ENCODE peak calls at places on chromosomes 11 and 22, in eight cellular contexts. W is PC-3, Z is prostate gland, C is SJSA1, G is fibroblast of lung, O is SK-N-MC, X is IMR-90, E is heart left ventricle. R is an unnamed sample.

GRCh38 chr22:36334081-36334831 is 53.5 kb downstream of the MYH9 start:
- DNase-seq in W (no peak), Z (peak), C (no peak), G (no peak), O (no peak), X (no peak), E (no peak), R (no peak)

GRCh38 chr22:47129902-47130301 is 367.5 kb downstream of the TBC1D22A start:
- DNase-seq in W (peak), Z (peak), C (no peak), G (no peak), O (no peak), X (no peak), E (no peak), R (peak)

GRCh38 chr11:10322830-10323792 is 18.2 kb downstream of the ADM start:
- DNase-seq in W (peak), Z (peak), C (peak), G (peak), O (peak), X (peak), E (peak), R (no peak)

GRCh38 chr22:39348909-39349505 is 784 bp upstream of the SYNGR1 start:
- DNase-seq in W (no peak), Z (no peak), C (no peak), G (no peak), O (no peak), X (no peak), E (no peak), R (no peak)

GRCh38 chr11:134252539-134253188 is 488 bp downstream of the THYN1 start:
- DNase-seq in W (peak), Z (no peak), C (no peak), G (no peak), O (no peak), X (peak), E (peak), R (no peak)

GRCh38 chr11:115080923-115081322 is 402.6 kb downstream of the NXPE2 start:
- DNase-seq in W (no peak), Z (no peak), C (no peak), G (no peak), O (no peak), X (no peak), E (no peak), R (no peak)

GRCh38 chr11:112310414-112310813 is 49.8 kb upstream of the PLET1 start:
- DNase-seq in W (peak), Z (no peak), C (no peak), G (no peak), O (no peak), X (peak), E (no peak), R (peak)

GRCh38 chr22:28905433-28905832 is 22.1 kb downstream of the ZNRF3 start:
- DNase-seq in W (no peak), Z (no peak), C (no peak), G (no peak), O (no peak), X (no peak), E (no peak), R (no peak)

GRCh38 chr11:33402066-33402465 is 144.9 kb downstream of the HIPK3 start:
- DNase-seq in W (no peak), Z (no peak), C (no peak), G (no peak), O (no peak), X (no peak), E (no peak), R (no peak)

GRCh38 chr22:29330291-29330690 is 14.8 kb upstream of the RASL10A start:
- DNase-seq in W (no peak), Z (no peak), C (no peak), G (no peak), O (no peak), X (no peak), E (no peak), R (no peak)

GRCh38 chr11:27201454-27202302 is 161.1 kb downstream of the BBOX1 start:
- DNase-seq in W (peak), Z (peak), C (peak), G (peak), O (peak), X (peak), E (peak), R (peak)

GRCh38 chr11:94494200-94494545 is 389 bp downstream of the ANKRD49 start:
- DNase-seq in W (peak), Z (no peak), C (no peak), G (no peak), O (no peak), X (no peak), E (no peak), R (no peak)

GRCh38 chr11:61971177-61972111 is 4.0 kb upstream of the FTH1 start:
- DNase-seq in W (peak), Z (peak), C (peak), G (peak), O (peak), X (peak), E (peak), R (peak)

GRCh38 chr22:25709758-25710157 is 32.2 kb upstream of the MYO18B start:
- DNase-seq in W (no peak), Z (no peak), C (no peak), G (no peak), O (no peak), X (no peak), E (no peak), R (no peak)

GRCh38 chr11:115644846-115645245 is 140.6 kb upstream of the CADM1 start:
- DNase-seq in W (no peak), Z (no peak), C (no peak), G (peak), O (no peak), X (peak), E (no peak), R (no peak)

GRCh38 chr22:30421695-30422480 is 3.7 kb upstream of the MTFP1 start:
- DNase-seq in W (peak), Z (no peak), C (no peak), G (no peak), O (no peak), X (no peak), E (no peak), R (no peak)

GRCh38 chr22:21022955-21023614 is 8.1 kb downstream of the P2RX6 start:
- DNase-seq in W (no peak), Z (no peak), C (no peak), G (no peak), O (no peak), X (no peak), E (no peak), R (no peak)

GRCh38 chr11:133708547-133709051 is 136.7 kb downstream of the SPATA19 start:
- DNase-seq in W (no peak), Z (no peak), C (no peak), G (no peak), O (no peak), X (no peak), E (no peak), R (no peak)

GRCh38 chr11:14620027-14620511 is 23.5 kb upstream of the PDE3B start:
- DNase-seq in W (no peak), Z (no peak), C (no peak), G (peak), O (no peak), X (no peak), E (no peak), R (no peak)
- H3K27ac ChIP-seq in W (no peak), Z (peak), C (no peak), G (no peak), O (no peak), X (no peak), E (no peak), R (no peak)

GRCh38 chr22:43000441-43001175 is 14.3 kb downstream of the PACSIN2 start:
- DNase-seq in W (peak), Z (no peak), C (no peak), G (peak), O (no peak), X (peak), E (no peak), R (no peak)
- H3K27ac ChIP-seq in W (no peak), Z (peak), C (peak), G (peak), O (no peak), X (peak), E (no peak), R (no peak)

GRCh38 chr22:50473855-50474671 is 772 bp downstream of the SBF1 start:
- DNase-seq in W (peak), Z (no peak), C (peak), G (peak), O (no peak), X (peak), E (no peak), R (no peak)

GRCh38 chr22:50475652-50476002 is 792 bp upstream of the SBF1 start:
- DNase-seq in W (no peak), Z (no peak), C (no peak), G (no peak), O (no peak), X (no peak), E (no peak), R (no peak)

GRCh38 chr22:50476819-50477344 is 2.0 kb upstream of the SBF1 start:
- DNase-seq in W (no peak), Z (no peak), C (no peak), G (no peak), O (no peak), X (no peak), E (no peak), R (no peak)

GRCh38 chr22:50473088-50473487 is 1.7 kb downstream of the SBF1 start:
- DNase-seq in W (peak), Z (no peak), C (no peak), G (no peak), O (no peak), X (no peak), E (no peak), R (no peak)

DNA sequence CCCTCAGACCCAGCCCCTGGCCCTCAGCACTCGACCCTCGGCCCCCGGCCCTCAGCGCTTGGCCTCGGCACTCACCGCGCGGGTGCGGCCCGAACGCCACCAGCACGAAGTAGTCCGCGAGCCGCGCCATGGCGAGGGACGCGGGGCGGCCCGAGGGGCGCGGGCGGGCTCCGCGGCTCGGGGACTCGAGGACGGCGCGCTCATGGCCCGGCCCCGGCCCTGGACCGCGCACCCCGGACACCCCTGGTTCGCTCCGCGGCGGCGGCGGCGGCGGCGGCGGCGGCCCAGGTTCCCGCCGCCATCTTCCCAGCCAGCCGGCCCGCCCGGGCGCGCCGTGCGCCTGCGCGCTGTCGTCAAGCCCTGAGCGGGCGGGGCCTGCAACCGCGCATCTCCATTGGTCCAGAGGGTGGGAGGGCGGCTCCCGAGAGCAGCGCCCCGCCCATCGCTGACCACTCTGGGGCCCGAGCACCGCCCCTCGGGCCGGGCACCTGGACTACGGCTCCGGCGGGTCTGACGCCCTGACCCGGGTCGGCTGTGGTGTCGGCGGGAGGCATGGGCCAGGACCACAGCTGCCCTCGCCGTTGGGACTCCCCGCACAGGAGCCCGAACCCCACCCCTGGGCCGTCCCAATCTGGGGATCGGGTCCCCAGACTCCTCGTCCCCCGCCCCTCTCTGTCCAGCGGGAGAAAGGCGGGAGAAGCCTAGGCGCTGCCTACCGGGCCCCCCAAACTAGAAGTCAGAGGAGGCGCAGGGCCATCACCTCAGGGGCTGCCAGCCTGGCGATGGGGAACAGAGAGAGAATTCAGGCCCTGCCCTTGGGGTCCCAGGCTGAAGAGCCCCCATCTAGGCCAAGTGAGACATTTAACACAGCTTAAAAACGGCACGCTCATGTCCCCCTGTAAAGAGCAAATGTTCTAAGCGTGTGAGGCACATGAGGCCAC is at the start of gene SBF1:
- DNase-seq in W (peak), Z (peak), C (peak), G (peak), O (no peak), X (peak), E (peak), R (peak)
- H3K27ac ChIP-seq in W (no peak), Z (peak), C (peak), G (peak), O (peak), X (peak), E (peak), R (peak)

DNA sequence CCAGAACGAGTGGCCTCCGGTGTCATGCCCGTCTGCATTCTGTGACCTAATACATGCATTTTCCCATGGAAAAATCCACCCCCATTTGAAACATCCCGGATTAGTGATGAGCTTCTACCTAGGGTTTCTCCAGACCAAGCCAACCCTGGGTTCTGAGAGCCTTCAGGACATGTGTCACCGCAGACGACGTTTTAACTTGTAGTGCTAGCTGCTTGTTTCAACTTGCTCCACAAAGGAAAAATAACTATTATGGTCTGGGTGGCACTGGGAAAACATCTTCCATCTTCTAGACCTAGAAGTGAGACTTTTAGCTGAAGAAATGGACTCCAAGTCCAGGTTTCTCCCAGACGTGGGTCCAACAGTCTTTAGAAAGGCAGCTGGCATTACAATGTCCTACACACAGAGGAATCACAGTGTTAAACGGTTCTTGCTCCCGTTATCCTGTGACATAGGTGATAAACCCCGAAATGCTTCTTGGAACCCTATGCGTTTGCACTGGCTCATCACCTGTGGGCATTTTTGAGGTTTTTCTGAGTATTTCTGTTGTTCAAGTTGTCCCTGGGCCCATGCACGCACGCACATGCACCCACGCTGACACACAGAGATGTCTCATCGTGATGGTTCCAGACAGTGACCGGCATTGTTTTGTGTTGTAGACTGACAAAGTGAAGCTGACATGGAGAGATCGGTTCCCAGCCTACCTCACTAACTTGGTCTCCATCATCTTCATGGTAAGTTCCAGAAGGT is 46.6 kb upstream of the FADD start:
- DNase-seq in W (no peak), Z (peak), C (no peak), G (no peak), O (no peak), X (no peak), E (no peak), R (peak)
- H3K27ac ChIP-seq in W (no peak), Z (no peak), C (no peak), G (no peak), O (no peak), X (no peak), E (no peak), R (peak)

GRCh38 chr11:117706322-117706814 is 90.6 kb downstream of the DSCAML1 start:
- DNase-seq in W (no peak), Z (no peak), C (no peak), G (no peak), O (no peak), X (no peak), E (no peak), R (no peak)
- H3K27ac ChIP-seq in W (no peak), Z (no peak), C (no peak), G (no peak), O (no peak), X (no peak), E (no peak), R (no peak)

GRCh38 chr11:70130636-70131035 is 52.5 kb downstream of the ANO1 start:
- DNase-seq in W (no peak), Z (no peak), C (no peak), G (no peak), O (no peak), X (no peak), E (no peak), R (no peak)
- H3K27ac ChIP-seq in W (no peak), Z (no peak), C (no peak), G (no peak), O (no peak), X (no peak), E (no peak), R (no peak)

GRCh38 chr11:68412593-68413475 is 47.7 kb upstream of the PPP6R3 start:
- DNase-seq in W (no peak), Z (no peak), C (no peak), G (peak), O (no peak), X (peak), E (no peak), R (no peak)
- H3K27ac ChIP-seq in W (no peak), Z (no peak), C (no peak), G (no peak), O (no peak), X (no peak), E (peak), R (no peak)

GRCh38 chr11:19429108-19429760 is 188.5 kb upstream of the E2F8 start:
- DNase-seq in W (no peak), Z (no peak), C (no peak), G (no peak), O (no peak), X (no peak), E (no peak), R (no peak)
- H3K27ac ChIP-seq in W (peak), Z (no peak), C (no peak), G (no peak), O (no peak), X (no peak), E (no peak), R (peak)

GRCh38 chr11:12042215-12042676 is 33.8 kb upstream of the DKK3 start:
- DNase-seq in W (peak), Z (no peak), C (peak), G (peak), O (peak), X (peak), E (no peak), R (peak)
- H3K27ac ChIP-seq in W (peak), Z (no peak), C (peak), G (peak), O (no peak), X (peak), E (no peak), R (peak)